ENCODE peak calls at places on chromosomes 7 and 10, in eight cellular contexts. U, M, F, J, B, R, V and N are unnamed samples.

GRCh38 chr7:157547611-157548010 is 210.8 kb downstream of the DNAJB6 start:
- DNase-seq in V (no peak), J (no peak), M (peak; percentile 2), U (no peak), B (no peak), R (no peak), F (no peak), N (no peak)

GRCh38 chr10:121573541-121573941 is 24.7 kb downstream of the FGFR2 start:
- DNase-seq in M (no peak), V (no peak), J (no peak), B (no peak), U (no peak), F (no peak), R (no peak), N (no peak)

GRCh38 chr7:140506788-140507464 is 27.6 kb upstream of the MKRN1 start:
- DNase-seq in R (no peak), M (peak; percentile 82), U (no peak), V (no peak), B (peak; percentile 74), F (peak; percentile 25), J (no peak), N (peak; percentile 41)

GRCh38 chr10:104447331-104447730 is 93.7 kb downstream of the CFAP58 start:
- DNase-seq in R (no peak), J (no peak), F (no peak), M (no peak), U (no peak), V (no peak), B (no peak), N (no peak)

GRCh38 chr7:87106974-87107612 is 45.2 kb upstream of the DMTF1 start:
- DNase-seq in U (no peak), V (no peak), B (no peak), J (no peak), F (no peak), R (no peak), M (peak; percentile 31), N (no peak)

GRCh38 chr10:86053675-86054074 is 312.9 kb downstream of the GRID1 start:
- DNase-seq in J (no peak), R (no peak), U (no peak), F (no peak), M (no peak), V (no peak), B (no peak), N (no peak)

GRCh38 chr10:88507380-88507779 is 75.7 kb downstream of the RNLS start:
- DNase-seq in F (no peak), U (no peak), B (no peak), M (no peak), R (no peak), V (no peak), J (no peak), N (no peak)

GRCh38 chr10:75019360-75019759 is 92.1 kb upstream of the SAMD8 start:
- DNase-seq in R (no peak), B (peak; percentile 53), V (peak; percentile 47), F (no peak), M (no peak), U (no peak), J (no peak), N (no peak)

GRCh38 chr7:93758621-93759020 is 131.9 kb downstream of the TFPI2 start:
- DNase-seq in R (no peak), F (no peak), U (no peak), M (no peak), B (no peak), V (no peak), J (no peak), N (no peak)

GRCh38 chr7:88357794-88358533 is 51.3 kb upstream of the STEAP4 start:
- DNase-seq in F (no peak), V (peak; percentile 78), U (no peak), B (no peak), R (no peak), J (no peak), M (no peak), N (no peak)